ENCODE peak calls at places on chromosomes 4 and X, in five cellular contexts. F, E, R, L and V are unnamed samples.
A peak's percentile ranks its signal among the peaks of the same experiment; 100 is the strongest.

GRCh38 chr4:87973283-87974169 is 2.0 kb upstream of the SPP1 start:
- DNase-seq in F (peak; percentile 70), E (peak; percentile 62), R (peak; percentile 66), L (no peak), V (peak; percentile 52)

GRCh38 chr4:186809070-186809469 is 85.4 kb upstream of the FAT1 start:
- DNase-seq in F (no peak), E (no peak), R (no peak), L (no peak), V (no peak)

GRCh38 chrX:12026481-12026880 is 111.8 kb upstream of the FRMPD4 start:
- DNase-seq in F (no peak), E (no peak), R (no peak), L (no peak), V (no peak)

GRCh38 chrX:43882294-43882681 is at the start of gene MAOB:
- DNase-seq in F (no peak), E (peak; percentile 66), R (peak; percentile 84), L (no peak), V (peak; percentile 58)

GRCh38 chr4:163587867-163588266 is 93.4 kb downstream of the TMA16 start:
- DNase-seq in F (peak; percentile 18), E (no peak), R (no peak), L (no peak), V (no peak)

GRCh38 chr4:41640905-41641304 is 102.9 kb downstream of the LIMCH1 start:
- DNase-seq in F (no peak), E (no peak), R (no peak), L (no peak), V (no peak)

GRCh38 chrX:41452565-41452964 is 5.4 kb downstream of the NYX start:
- DNase-seq in F (no peak), E (no peak), R (no peak), L (no peak), V (no peak)

GRCh38 chr4:59966758-59967157 is 1233.4 kb upstream of the ADGRL3 start:
- DNase-seq in F (no peak), E (no peak), R (no peak), L (no peak), V (no peak)

GRCh38 chr4:81454498-81454897 is 17.2 kb downstream of the RASGEF1B start:
- DNase-seq in F (peak; percentile 71), E (no peak), R (no peak), L (no peak), V (no peak)

GRCh38 chrX:117895418-117895817 is 221.2 kb downstream of the KLHL13 start:
- DNase-seq in F (no peak), E (no peak), R (no peak), L (no peak), V (no peak)

GRCh38 chr4:178881937-178882336 is 1439.7 kb upstream of the AGA start:
- DNase-seq in F (no peak), E (no peak), R (no peak), L (no peak), V (no peak)

GRCh38 chr4:94766856-94767255 is 9.1 kb downstream of the BMPR1B start:
- DNase-seq in F (peak; percentile 81), E (no peak), R (no peak), L (no peak), V (no peak)

GRCh38 chr4:34972189-34972588 is 1272.1 kb downstream of the ARAP2 start:
- DNase-seq in F (peak; percentile 45), E (no peak), R (no peak), L (no peak), V (no peak)

GRCh38 chr4:174538123-174538875 is 16.0 kb upstream of the HPGD start:
- DNase-seq in F (peak; percentile 74), E (no peak), R (no peak), L (no peak), V (no peak)

GRCh38 chr4:156962551-156962974 is 9.0 kb downstream of the PDGFC start:
- DNase-seq in F (peak; percentile 73), E (no peak), R (no peak), L (no peak), V (no peak)

GRCh38 chr4:153799708-153800074 is 10.8 kb upstream of the SFRP2 start:
- DNase-seq in F (no peak), E (no peak), R (no peak), L (no peak), V (no peak)

GRCh38 chrX:30888526-30889146 is 418 bp downstream of the TAB3 start:
- DNase-seq in F (no peak), E (peak; percentile 36), R (no peak), L (no peak), V (no peak)

GRCh38 chr4:77215107-77215506 is 58.1 kb downstream of the CCNG2 start:
- DNase-seq in F (peak; percentile 7), E (no peak), R (no peak), L (no peak), V (no peak)

GRCh38 chr4:156169011-156169410 is 215.3 kb upstream of the CTSO start:
- DNase-seq in F (peak; percentile 75), E (no peak), R (no peak), L (no peak), V (peak; percentile 25)

GRCh38 chrX:17692709-17693346 is 44.5 kb upstream of the SCML1 start:
- DNase-seq in F (peak; percentile 63), E (no peak), R (no peak), L (no peak), V (no peak)

GRCh38 chr4:186979966-186980745 is 256.5 kb upstream of the FAT1 start:
- DNase-seq in F (no peak), E (no peak), R (no peak), L (no peak), V (no peak)

GRCh38 chr4:95510145-95510544 is 38.6 kb downstream of the UNC5C start:
- DNase-seq in F (peak; percentile 36), E (no peak), R (no peak), L (no peak), V (no peak)

GRCh38 chr4:101782546-101782945 is 8.0 kb upstream of the BANK1 start:
- DNase-seq in F (peak; percentile 62), E (no peak), R (no peak), L (no peak), V (no peak)

GRCh38 chr4:48642421-48643144 is 137.5 kb downstream of the FRYL start:
- DNase-seq in F (no peak), E (no peak), R (no peak), L (no peak), V (no peak)

GRCh38 chr4:115944146-115944905 is 830.9 kb upstream of the NDST4 start:
- DNase-seq in F (peak; percentile 19), E (no peak), R (no peak), L (no peak), V (no peak)

GRCh38 chr4:176638992-176639391 is 153.7 kb downstream of the VEGFC start:
- DNase-seq in F (peak; percentile 67), E (no peak), R (no peak), L (no peak), V (no peak)

GRCh38 chr4:82491251-82491960 is 61.0 kb downstream of the ENOPH1 start:
- DNase-seq in F (peak; percentile 42), E (no peak), R (no peak), L (no peak), V (no peak)

GRCh38 chr4:38069271-38069760 is 109.1 kb downstream of the PTTG2 start:
- DNase-seq in F (peak; percentile 77), E (no peak), R (no peak), L (peak; percentile 16), V (no peak)

GRCh38 chr4:168859888-168860694 is 150.0 kb downstream of the CBR4 start:
- DNase-seq in F (no peak), E (no peak), R (no peak), L (no peak), V (no peak)

GRCh38 chrX:30613736-30614135 is 36.2 kb upstream of the TASL start:
- DNase-seq in F (no peak), E (no peak), R (no peak), L (no peak), V (no peak)

GRCh38 chr4:118872181-118872580 is 16.5 kb upstream of the SYNPO2 start:
- DNase-seq in F (no peak), E (no peak), R (no peak), L (no peak), V (no peak)

GRCh38 chr4:94758141-94758699 is 465 bp downstream of the BMPR1B start:
- DNase-seq in F (peak; percentile 54), E (peak; percentile 43), R (peak; percentile 60), L (no peak), V (no peak)

GRCh38 chr4:38001927-38002326 is 41.7 kb downstream of the PTTG2 start:
- DNase-seq in F (no peak), E (no peak), R (no peak), L (no peak), V (no peak)

GRCh38 chr4:71566856-71567255 is 217.0 kb downstream of the GC start:
- DNase-seq in F (no peak), E (no peak), R (no peak), L (no peak), V (no peak)

GRCh38 chrX:149903889-149904748 is 23.1 kb downstream of the MAGEA8 start:
- DNase-seq in F (no peak), E (no peak), R (no peak), L (no peak), V (no peak)

GRCh38 chrX:118254611-118255010 is 91.3 kb upstream of the WDR44 start:
- DNase-seq in F (peak; percentile 76), E (no peak), R (no peak), L (no peak), V (no peak)

GRCh38 chrX:15206306-15206705 is 63.6 kb downstream of the ASB9 start:
- DNase-seq in F (no peak), E (no peak), R (no peak), L (no peak), V (no peak)

GRCh38 chr4:183287309-183287659 is 32.8 kb downstream of the CLDN22 start:
- DNase-seq in F (no peak), E (no peak), R (no peak), L (no peak), V (no peak)

GRCh38 chrX:71103110-71103983 is 3.2 kb downstream of the CXorf65 start:
- DNase-seq in F (no peak), E (no peak), R (no peak), L (peak; percentile 42), V (peak; percentile 28)